ENCODE peak calls at places on chromosomes 1 and 21, in nine cellular contexts. X is mucosa of descending colon; T is stimulated activated CD4-positive, alpha-beta T cell treated with anti-CD3 and anti-CD28 coated beads, Interleukin-4, amount 100 ng/mL, for 24 hours; B is heart left ventricle; W is RPMI8226; A is activated T-cell treated with anti-CD3 and anti-CD28 coated beads, Interleukin-2, amount 50 U/mL, for 48 hours; M is iris pigment epithelial cell; J is AG09309; G is pancreas. E is an unnamed sample.

GRCh38 chr21:33767236-33767635 is 124.9 kb downstream of the ITSN1 start:
- DNase-seq in X (no peak), T (no peak), B (no peak), W (no peak), A (no peak), M (peak; percentile 39), J (peak; percentile 21), G (no peak), E (no peak)

GRCh38 chr1:94481473-94481933 is 60.1 kb downstream of the F3 start:
- DNase-seq in X (peak; percentile 45), T (peak; percentile 29), B (no peak), W (peak; percentile 39), A (peak; percentile 37), M (peak; percentile 70), J (peak; percentile 31), G (peak; percentile 32), E (no peak)

GRCh38 chr1:66533804-66534745 is at the start of gene SGIP1:
- DNase-seq in X (peak; percentile 17), T (no peak), B (peak; percentile 72), W (no peak), A (no peak), M (peak; percentile 91), J (no peak), G (no peak), E (no peak)

GRCh38 chr1:110076789-110077500 is 6.5 kb upstream of the ALX3 start:
- DNase-seq in X (no peak), T (no peak), B (no peak), W (no peak), A (no peak), M (no peak), J (no peak), G (no peak), E (no peak)

GRCh38 chr1:109397451-109398342 is at the start of gene SORT1:
- DNase-seq in X (peak; percentile 78), T (peak; percentile 47), B (peak; percentile 92), W (peak; percentile 76), A (peak; percentile 75), M (peak; percentile 91), J (no peak), G (peak; percentile 79), E (peak; percentile 84)

GRCh38 chr1:179809506-179810366 is 66.6 kb downstream of the FAM163A start:
- DNase-seq in X (peak; percentile 58), T (peak; percentile 68), B (peak; percentile 62), W (peak; percentile 80), A (peak; percentile 67), M (peak; percentile 75), J (no peak), G (peak; percentile 54), E (peak; percentile 45)

GRCh38 chr1:34166191-34167090 is 1.4 kb upstream of the CSMD2 start:
- DNase-seq in X (no peak), T (no peak), B (no peak), W (peak; percentile 18), A (no peak), M (no peak), J (no peak), G (no peak), E (peak; percentile 72)

GRCh38 chr1:170340259-170340658 is 191.7 kb upstream of the GORAB start:
- DNase-seq in X (no peak), T (no peak), B (no peak), W (no peak), A (no peak), M (no peak), J (no peak), G (no peak), E (no peak)

GRCh38 chr1:173329747-173330146 is 122.6 kb upstream of the TNFSF4 start:
- DNase-seq in X (no peak), T (no peak), B (no peak), W (peak; percentile 17), A (no peak), M (peak; percentile 54), J (no peak), G (no peak), E (no peak)

GRCh38 chr1:15475737-15476314 is at the start of gene CELA2B:
- DNase-seq in X (no peak), T (no peak), B (no peak), W (no peak), A (no peak), M (no peak), J (no peak), G (no peak), E (no peak)

GRCh38 chr1:32372149-32372756 is 9.9 kb downstream of the TSSK3 start:
- DNase-seq in X (no peak), T (peak; percentile 36), B (no peak), W (no peak), A (no peak), M (no peak), J (no peak), G (no peak), E (no peak)

GRCh38 chr1:221192055-221192454 is 312.8 kb downstream of the HLX start:
- DNase-seq in X (no peak), T (no peak), B (no peak), W (no peak), A (no peak), M (no peak), J (no peak), G (no peak), E (no peak)

GRCh38 chr21:38660333-38661295 is 145.1 kb upstream of the ETS2 start:
- DNase-seq in X (peak; percentile 17), T (no peak), B (no peak), W (no peak), A (no peak), M (no peak), J (no peak), G (peak; percentile 18), E (peak; percentile 54)

GRCh38 chr1:200767326-200767725 is 28.6 kb downstream of the CAMSAP2 start:
- DNase-seq in X (no peak), T (no peak), B (no peak), W (no peak), A (no peak), M (peak; percentile 30), J (no peak), G (no peak), E (no peak)

GRCh38 chr1:17093822-17094393 is 25.3 kb downstream of the PADI2 start:
- DNase-seq in X (no peak), T (no peak), B (no peak), W (no peak), A (no peak), M (no peak), J (no peak), G (no peak), E (no peak)

GRCh38 chr21:33202464-33203363 is 27.0 kb upstream of the IFNAR2 start:
- DNase-seq in X (no peak), T (no peak), B (no peak), W (no peak), A (no peak), M (no peak), J (no peak), G (no peak), E (no peak)

GRCh38 chr1:118075116-118075515 is 109.9 kb downstream of the SPAG17 start:
- DNase-seq in X (no peak), T (no peak), B (no peak), W (no peak), A (no peak), M (peak; percentile 1), J (no peak), G (no peak), E (no peak)

GRCh38 chr1:7224644-7225043 is 439.4 kb downstream of the CAMTA1 start:
- DNase-seq in X (peak; percentile 60), T (no peak), B (no peak), W (peak; percentile 69), A (no peak), M (no peak), J (no peak), G (peak; percentile 25), E (no peak)

GRCh38 chr1:47478090-47478489 is 40.2 kb downstream of the FOXD2 start:
- DNase-seq in X (peak; percentile 79), T (no peak), B (no peak), W (no peak), A (no peak), M (peak; percentile 10), J (no peak), G (peak; percentile 47), E (peak; percentile 72)

GRCh38 chr21:34845521-34846213 is 176.9 kb downstream of the CLIC6 start:
- DNase-seq in X (peak; percentile 65), T (peak; percentile 34), B (no peak), W (peak; percentile 35), A (no peak), M (peak; percentile 89), J (no peak), G (no peak), E (peak; percentile 72)

GRCh38 chr1:9101510-9102146 is 27.3 kb downstream of the GPR157 start:
- DNase-seq in X (peak; percentile 68), T (no peak), B (no peak), W (peak; percentile 80), A (no peak), M (peak; percentile 70), J (no peak), G (no peak), E (no peak)

GRCh38 chr1:67855944-67856343 is 22.7 kb upstream of the GNG12 start:
- DNase-seq in X (no peak), T (no peak), B (no peak), W (no peak), A (no peak), M (peak; percentile 78), J (no peak), G (no peak), E (no peak)

GRCh38 chr1:151728151-151728711 is 6.9 kb downstream of the RIIAD1 start:
- DNase-seq in X (no peak), T (no peak), B (no peak), W (no peak), A (no peak), M (peak; percentile 51), J (peak; percentile 17), G (no peak), E (no peak)

GRCh38 chr21:23886828-23887708 is 1720.2 kb downstream of the MRPL39 start:
- DNase-seq in X (no peak), T (no peak), B (no peak), W (no peak), A (no peak), M (no peak), J (no peak), G (no peak), E (no peak)